ENCODE peak calls at places on chromosomes 4 and X, in ten cellular contexts. One of them, this sample, is unnamed.

GRCh38 chr4:11720292-11720691 is 291.6 kb upstream of the HS3ST1 start:
- DNase-seq in fibroblast of mammary gland: peak; percentile 55
- DNase-seq in GM20000: peak; percentile 20
- DNase-seq in sigmoid colon: no peak
- DNase-seq in GM13976: peak; percentile 30
- DNase-seq in A549: peak; percentile 21
- DNase-seq in foreskin fibroblast: no peak
- DNase-seq in left lung: no peak
- DNase-seq in AG04449: no peak
- DNase-seq in CD8-positive, alpha-beta T cell: no peak
- DNase-seq in this sample: no peak

GRCh38 chr4:64539234-64539849 is 130.1 kb upstream of the TECRL start:
- DNase-seq in sigmoid colon: no peak
- DNase-seq in A549: peak; percentile 54
- DNase-seq in CD8-positive, alpha-beta T cell: no peak
- DNase-seq in AG04449: peak; percentile 10
- DNase-seq in left lung: no peak
- DNase-seq in foreskin fibroblast: peak; percentile 3
- DNase-seq in GM20000: peak; percentile 54
- DNase-seq in fibroblast of mammary gland: peak; percentile 61
- DNase-seq in GM13976: peak; percentile 46
- DNase-seq in this sample: peak; percentile 26

GRCh38 chr4:59825104-59825503 is 1375.0 kb upstream of the ADGRL3 start:
- DNase-seq in fibroblast of mammary gland: no peak
- DNase-seq in left lung: no peak
- DNase-seq in CD8-positive, alpha-beta T cell: no peak
- DNase-seq in sigmoid colon: no peak
- DNase-seq in foreskin fibroblast: no peak
- DNase-seq in GM13976: no peak
- DNase-seq in GM20000: no peak
- DNase-seq in A549: no peak
- DNase-seq in AG04449: no peak
- DNase-seq in this sample: no peak

GRCh38 chr4:155900402-155900801 is 3.1 kb upstream of the TDO2 start:
- DNase-seq in left lung: no peak
- DNase-seq in A549: peak; percentile 31
- DNase-seq in fibroblast of mammary gland: peak; percentile 71
- DNase-seq in GM20000: no peak
- DNase-seq in GM13976: no peak
- DNase-seq in CD8-positive, alpha-beta T cell: no peak
- DNase-seq in AG04449: no peak
- DNase-seq in sigmoid colon: no peak
- DNase-seq in foreskin fibroblast: peak; percentile 51
- DNase-seq in this sample: no peak

GRCh38 chr4:99234331-99235010 is 15.4 kb upstream of the ADH6 start:
- DNase-seq in GM13976: no peak
- DNase-seq in A549: no peak
- DNase-seq in AG04449: no peak
- DNase-seq in sigmoid colon: no peak
- DNase-seq in fibroblast of mammary gland: no peak
- DNase-seq in foreskin fibroblast: no peak
- DNase-seq in left lung: no peak
- DNase-seq in GM20000: no peak
- DNase-seq in CD8-positive, alpha-beta T cell: no peak
- DNase-seq in this sample: no peak

GRCh38 chrX:19964017-19964710 is 26.7 kb downstream of the BCLAF3 start:
- DNase-seq in CD8-positive, alpha-beta T cell: peak; percentile 11
- DNase-seq in GM13976: peak; percentile 28
- DNase-seq in fibroblast of mammary gland: peak; percentile 1
- DNase-seq in left lung: no peak
- DNase-seq in GM20000: peak; percentile 13
- DNase-seq in A549: no peak
- DNase-seq in foreskin fibroblast: no peak
- DNase-seq in sigmoid colon: no peak
- DNase-seq in AG04449: no peak
- DNase-seq in this sample: no peak

GRCh38 chrX:39874202-39874816 is 223.4 kb downstream of the BCOR start:
- DNase-seq in GM20000: peak; percentile 66
- DNase-seq in fibroblast of mammary gland: no peak
- DNase-seq in sigmoid colon: no peak
- DNase-seq in GM13976: peak; percentile 71
- DNase-seq in left lung: no peak
- DNase-seq in foreskin fibroblast: no peak
- DNase-seq in AG04449: no peak
- DNase-seq in CD8-positive, alpha-beta T cell: no peak
- DNase-seq in A549: no peak
- DNase-seq in this sample: no peak

GRCh38 chr4:13527983-13528822 is 16.1 kb downstream of the NKX3-2 start:
- DNase-seq in GM20000: peak; percentile 80
- DNase-seq in GM13976: peak; percentile 79
- DNase-seq in left lung: no peak
- DNase-seq in CD8-positive, alpha-beta T cell: no peak
- DNase-seq in foreskin fibroblast: no peak
- DNase-seq in A549: no peak
- DNase-seq in AG04449: no peak
- DNase-seq in sigmoid colon: peak; percentile 68
- DNase-seq in fibroblast of mammary gland: no peak
- DNase-seq in this sample: no peak

GRCh38 chr4:39994356-39994755 is 16.6 kb upstream of the PDS5A start:
- DNase-seq in fibroblast of mammary gland: peak; percentile 33
- DNase-seq in foreskin fibroblast: no peak
- DNase-seq in CD8-positive, alpha-beta T cell: no peak
- DNase-seq in sigmoid colon: no peak
- DNase-seq in GM13976: no peak
- DNase-seq in AG04449: no peak
- DNase-seq in A549: no peak
- DNase-seq in GM20000: no peak
- DNase-seq in left lung: no peak
- DNase-seq in this sample: no peak

GRCh38 chr4:147683172-147683571 is 791 bp downstream of the PRMT9 start:
- DNase-seq in GM13976: peak; percentile 40
- DNase-seq in AG04449: no peak
- DNase-seq in CD8-positive, alpha-beta T cell: no peak
- DNase-seq in sigmoid colon: peak; percentile 76
- DNase-seq in GM20000: peak; percentile 38
- DNase-seq in A549: no peak
- DNase-seq in left lung: peak; percentile 38
- DNase-seq in fibroblast of mammary gland: peak; percentile 35
- DNase-seq in foreskin fibroblast: peak; percentile 21
- DNase-seq in this sample: no peak

GRCh38 chr4:93829531-93830089 is 1.1 kb downstream of the ATOH1 start:
- DNase-seq in AG04449: no peak
- DNase-seq in CD8-positive, alpha-beta T cell: no peak
- DNase-seq in GM20000: no peak
- DNase-seq in sigmoid colon: no peak
- DNase-seq in GM13976: peak; percentile 37
- DNase-seq in left lung: no peak
- DNase-seq in foreskin fibroblast: no peak
- DNase-seq in A549: no peak
- DNase-seq in fibroblast of mammary gland: no peak
- DNase-seq in this sample: no peak

GRCh38 chr4:4386736-4387392 is at the start of gene NSG1:
- DNase-seq in GM13976: no peak
- DNase-seq in CD8-positive, alpha-beta T cell: peak; percentile 47
- DNase-seq in A549: peak; percentile 13
- DNase-seq in GM20000: peak; percentile 45
- DNase-seq in fibroblast of mammary gland: peak; percentile 14
- DNase-seq in AG04449: no peak
- DNase-seq in foreskin fibroblast: no peak
- DNase-seq in sigmoid colon: no peak
- DNase-seq in left lung: no peak
- DNase-seq in this sample: no peak

GRCh38 chr4:156252300-156253016 is 298.8 kb upstream of the CTSO start:
- DNase-seq in A549: no peak
- DNase-seq in sigmoid colon: no peak
- DNase-seq in AG04449: no peak
- DNase-seq in GM20000: no peak
- DNase-seq in foreskin fibroblast: peak; percentile 21
- DNase-seq in GM13976: no peak
- DNase-seq in fibroblast of mammary gland: peak; percentile 17
- DNase-seq in CD8-positive, alpha-beta T cell: no peak
- DNase-seq in left lung: no peak
- DNase-seq in this sample: no peak

GRCh38 chr4:147709999-147710398 is 21.9 kb upstream of the ARHGAP10 start:
- DNase-seq in A549: no peak
- DNase-seq in sigmoid colon: no peak
- DNase-seq in GM20000: no peak
- DNase-seq in GM13976: no peak
- DNase-seq in left lung: no peak
- DNase-seq in CD8-positive, alpha-beta T cell: no peak
- DNase-seq in foreskin fibroblast: peak; percentile 45
- DNase-seq in fibroblast of mammary gland: peak; percentile 82
- DNase-seq in AG04449: no peak
- DNase-seq in this sample: no peak

GRCh38 chrX:38277136-38277535 is 50.2 kb downstream of the RPGR start:
- DNase-seq in left lung: no peak
- DNase-seq in GM13976: no peak
- DNase-seq in GM20000: no peak
- DNase-seq in A549: peak; percentile 1
- DNase-seq in CD8-positive, alpha-beta T cell: no peak
- DNase-seq in sigmoid colon: no peak
- DNase-seq in fibroblast of mammary gland: no peak
- DNase-seq in foreskin fibroblast: no peak
- DNase-seq in AG04449: no peak
- DNase-seq in this sample: no peak

GRCh38 chr4:84531689-84532088 is 32.6 kb upstream of the NKX6-1 start:
- DNase-seq in foreskin fibroblast: no peak
- DNase-seq in left lung: no peak
- DNase-seq in AG04449: no peak
- DNase-seq in fibroblast of mammary gland: no peak
- DNase-seq in GM20000: no peak
- DNase-seq in CD8-positive, alpha-beta T cell: no peak
- DNase-seq in GM13976: no peak
- DNase-seq in A549: peak; percentile 8
- DNase-seq in sigmoid colon: no peak
- DNase-seq in this sample: no peak

GRCh38 chr4:88814043-88814617 is 116.5 kb upstream of the NAP1L5 start:
- DNase-seq in AG04449: no peak
- DNase-seq in GM13976: no peak
- DNase-seq in A549: no peak
- DNase-seq in CD8-positive, alpha-beta T cell: no peak
- DNase-seq in sigmoid colon: no peak
- DNase-seq in foreskin fibroblast: no peak
- DNase-seq in left lung: no peak
- DNase-seq in fibroblast of mammary gland: no peak
- DNase-seq in GM20000: no peak
- DNase-seq in this sample: no peak
- TF ChIP-seq CTCF in AG04449: no peak
- TF ChIP-seq CTCF in GM13976: no peak
- TF ChIP-seq CTCF in A549: no peak
- TF ChIP-seq CTCF in CD8-positive, alpha-beta T cell: no peak
- TF ChIP-seq CTCF in sigmoid colon: no peak
- TF ChIP-seq CTCF in foreskin fibroblast: no peak
- TF ChIP-seq CTCF in left lung: no peak
- TF ChIP-seq CTCF in fibroblast of mammary gland: no peak
- TF ChIP-seq CTCF in GM20000: no peak
- TF ChIP-seq CTCF in this sample: peak; percentile 50

GRCh38 chrX:106401965-106402559 is 209.7 kb upstream of the RADX start:
- DNase-seq in fibroblast of mammary gland: no peak
- DNase-seq in sigmoid colon: no peak
- DNase-seq in GM20000: no peak
- DNase-seq in GM13976: no peak
- DNase-seq in left lung: no peak
- DNase-seq in foreskin fibroblast: no peak
- DNase-seq in A549: no peak
- DNase-seq in CD8-positive, alpha-beta T cell: no peak
- DNase-seq in AG04449: no peak
- DNase-seq in this sample: no peak

GRCh38 chrX:106404512-106404911 is 207.3 kb upstream of the RADX start:
- DNase-seq in foreskin fibroblast: no peak
- DNase-seq in CD8-positive, alpha-beta T cell: no peak
- DNase-seq in sigmoid colon: no peak
- DNase-seq in GM13976: no peak
- DNase-seq in A549: no peak
- DNase-seq in left lung: no peak
- DNase-seq in fibroblast of mammary gland: no peak
- DNase-seq in AG04449: no peak
- DNase-seq in GM20000: no peak
- DNase-seq in this sample: no peak
- TF ChIP-seq CTCF in foreskin fibroblast: no peak
- TF ChIP-seq CTCF in CD8-positive, alpha-beta T cell: no peak
- TF ChIP-seq CTCF in sigmoid colon: no peak
- TF ChIP-seq CTCF in GM13976: no peak
- TF ChIP-seq CTCF in A549: no peak
- TF ChIP-seq CTCF in left lung: no peak
- TF ChIP-seq CTCF in fibroblast of mammary gland: peak; percentile 19
- TF ChIP-seq CTCF in AG04449: no peak
- TF ChIP-seq CTCF in GM20000: no peak
- TF ChIP-seq CTCF in this sample: peak; percentile 55

GRCh38 chr4:112731715-112732114 is 94.8 kb downstream of the LARP7 start:
- DNase-seq in GM13976: no peak
- DNase-seq in CD8-positive, alpha-beta T cell: no peak
- DNase-seq in foreskin fibroblast: no peak
- DNase-seq in sigmoid colon: no peak
- DNase-seq in GM20000: no peak
- DNase-seq in A549: no peak
- DNase-seq in fibroblast of mammary gland: no peak
- DNase-seq in left lung: no peak
- DNase-seq in AG04449: no peak
- DNase-seq in this sample: no peak

GRCh38 chr4:112736718-112737135 is 99.8 kb downstream of the LARP7 start:
- DNase-seq in CD8-positive, alpha-beta T cell: no peak
- DNase-seq in AG04449: no peak
- DNase-seq in GM13976: no peak
- DNase-seq in fibroblast of mammary gland: no peak
- DNase-seq in A549: no peak
- DNase-seq in GM20000: peak; percentile 17
- DNase-seq in foreskin fibroblast: no peak
- DNase-seq in sigmoid colon: no peak
- DNase-seq in left lung: no peak
- DNase-seq in this sample: no peak

GRCh38 chr4:112732142-112732541 is 95.2 kb downstream of the LARP7 start:
- DNase-seq in foreskin fibroblast: no peak
- DNase-seq in AG04449: no peak
- DNase-seq in CD8-positive, alpha-beta T cell: no peak
- DNase-seq in GM20000: no peak
- DNase-seq in A549: no peak
- DNase-seq in fibroblast of mammary gland: no peak
- DNase-seq in sigmoid colon: no peak
- DNase-seq in left lung: no peak
- DNase-seq in GM13976: no peak
- DNase-seq in this sample: no peak

GRCh38 chr4:112739442-112739841 is 102.5 kb downstream of the LARP7 start:
- DNase-seq in GM13976: no peak
- DNase-seq in AG04449: no peak
- DNase-seq in left lung: no peak
- DNase-seq in foreskin fibroblast: no peak
- DNase-seq in GM20000: no peak
- DNase-seq in fibroblast of mammary gland: no peak
- DNase-seq in sigmoid colon: no peak
- DNase-seq in CD8-positive, alpha-beta T cell: no peak
- DNase-seq in A549: no peak
- DNase-seq in this sample: no peak

GRCh38 chr4:112735474-112735951 is 98.6 kb downstream of the LARP7 start:
- DNase-seq in foreskin fibroblast: peak; percentile 2
- DNase-seq in left lung: no peak
- DNase-seq in sigmoid colon: no peak
- DNase-seq in GM13976: peak; percentile 41
- DNase-seq in GM20000: peak; percentile 32
- DNase-seq in CD8-positive, alpha-beta T cell: no peak
- DNase-seq in AG04449: no peak
- DNase-seq in fibroblast of mammary gland: no peak
- DNase-seq in A549: no peak
- DNase-seq in this sample: no peak
- TF ChIP-seq CTCF in foreskin fibroblast: no peak
- TF ChIP-seq CTCF in left lung: no peak
- TF ChIP-seq CTCF in sigmoid colon: no peak
- TF ChIP-seq CTCF in GM13976: no peak
- TF ChIP-seq CTCF in GM20000: no peak
- TF ChIP-seq CTCF in CD8-positive, alpha-beta T cell: no peak
- TF ChIP-seq CTCF in AG04449: no peak
- TF ChIP-seq CTCF in fibroblast of mammary gland: no peak
- TF ChIP-seq CTCF in A549: no peak
- TF ChIP-seq CTCF in this sample: no peak

GRCh38 chrX:69372435-69372834 is 131.7 kb upstream of the NALF2 start:
- DNase-seq in sigmoid colon: no peak
- DNase-seq in AG04449: no peak
- DNase-seq in foreskin fibroblast: no peak
- DNase-seq in left lung: no peak
- DNase-seq in fibroblast of mammary gland: no peak
- DNase-seq in CD8-positive, alpha-beta T cell: no peak
- DNase-seq in GM20000: no peak
- DNase-seq in A549: no peak
- DNase-seq in GM13976: no peak
- DNase-seq in this sample: no peak
- TF ChIP-seq CTCF in sigmoid colon: no peak
- TF ChIP-seq CTCF in AG04449: no peak
- TF ChIP-seq CTCF in foreskin fibroblast: no peak
- TF ChIP-seq CTCF in left lung: no peak
- TF ChIP-seq CTCF in fibroblast of mammary gland: no peak
- TF ChIP-seq CTCF in CD8-positive, alpha-beta T cell: no peak
- TF ChIP-seq CTCF in GM20000: no peak
- TF ChIP-seq CTCF in A549: no peak
- TF ChIP-seq CTCF in GM13976: no peak
- TF ChIP-seq CTCF in this sample: no peak

This sample was measured in epithelial cell of proximal tubule.